ENCODE peak calls at places on chromosomes 12 and 14, in four cellular contexts. One of them, this sample, is unnamed.

GRCh38 chr14:21748869-21749303 is 75.3 kb upstream of the OR4E1 start:
- DNase-seq in fibroblast of villous mesenchyme: peak
- DNase-seq in left ventricle myocardium inferior: peak
- DNase-seq in osteocyte: no peak
- DNase-seq in this sample: peak

GRCh38 chr14:52711666-52712065 is 4.7 kb downstream of the PSMC6 start:
- DNase-seq in fibroblast of villous mesenchyme: no peak
- DNase-seq in left ventricle myocardium inferior: no peak
- DNase-seq in osteocyte: no peak
- DNase-seq in this sample: no peak

GRCh38 chr12:117042171-117042809 is 56.9 kb downstream of the TESC start:
- DNase-seq in fibroblast of villous mesenchyme: peak
- DNase-seq in left ventricle myocardium inferior: no peak
- DNase-seq in osteocyte: no peak
- DNase-seq in this sample: no peak

GRCh38 chr12:123358035-123358434 is 6.6 kb downstream of the SBNO1 start:
- DNase-seq in fibroblast of villous mesenchyme: no peak
- DNase-seq in left ventricle myocardium inferior: no peak
- DNase-seq in osteocyte: no peak
- DNase-seq in this sample: no peak

GRCh38 chr12:58504539-58504938 is 415.8 kb downstream of the LRIG3 start:
- DNase-seq in fibroblast of villous mesenchyme: peak
- DNase-seq in left ventricle myocardium inferior: no peak
- DNase-seq in osteocyte: no peak
- DNase-seq in this sample: no peak

GRCh38 chr12:11580125-11580751 is 69.2 kb upstream of the ETV6 start:
- DNase-seq in fibroblast of villous mesenchyme: peak
- DNase-seq in left ventricle myocardium inferior: no peak
- DNase-seq in osteocyte: no peak
- DNase-seq in this sample: peak

GRCh38 chr14:103519837-103520212 is 2.8 kb downstream of the CKB start:
- DNase-seq in fibroblast of villous mesenchyme: no peak
- DNase-seq in left ventricle myocardium inferior: peak
- DNase-seq in osteocyte: no peak
- DNase-seq in this sample: no peak

GRCh38 chr14:90781344-90781761 is 34.9 kb downstream of the TTC7B start:
- DNase-seq in fibroblast of villous mesenchyme: peak
- DNase-seq in left ventricle myocardium inferior: no peak
- DNase-seq in osteocyte: no peak
- DNase-seq in this sample: peak

GRCh38 chr12:24198070-24198469 is 248.6 kb upstream of the SOX5 start:
- DNase-seq in fibroblast of villous mesenchyme: peak
- DNase-seq in left ventricle myocardium inferior: no peak
- DNase-seq in osteocyte: no peak
- DNase-seq in this sample: peak

GRCh38 chr14:60736494-60736893 is 1.9 kb downstream of the MNAT1 start:
- DNase-seq in fibroblast of villous mesenchyme: peak
- DNase-seq in left ventricle myocardium inferior: no peak
- DNase-seq in osteocyte: no peak
- DNase-seq in this sample: peak

GRCh38 chr14:60732840-60733483 is 1.6 kb upstream of the MNAT1 start:
- DNase-seq in fibroblast of villous mesenchyme: no peak
- DNase-seq in left ventricle myocardium inferior: no peak
- DNase-seq in osteocyte: no peak
- DNase-seq in this sample: no peak

GRCh38 chr14:60738843-60739508 is 4.4 kb downstream of the MNAT1 start:
- DNase-seq in fibroblast of villous mesenchyme: no peak
- DNase-seq in left ventricle myocardium inferior: no peak
- DNase-seq in osteocyte: no peak
- DNase-seq in this sample: no peak

GRCh38 chr14:60734465-60735242 is at the start of gene MNAT1:
- DNase-seq in fibroblast of villous mesenchyme: peak
- DNase-seq in left ventricle myocardium inferior: peak
- DNase-seq in osteocyte: peak
- DNase-seq in this sample: peak
- TF ChIP-seq CTCF in fibroblast of villous mesenchyme: no peak
- TF ChIP-seq CTCF in left ventricle myocardium inferior: no peak
- TF ChIP-seq CTCF in osteocyte: peak
- TF ChIP-seq CTCF in this sample: no peak

DNA sequence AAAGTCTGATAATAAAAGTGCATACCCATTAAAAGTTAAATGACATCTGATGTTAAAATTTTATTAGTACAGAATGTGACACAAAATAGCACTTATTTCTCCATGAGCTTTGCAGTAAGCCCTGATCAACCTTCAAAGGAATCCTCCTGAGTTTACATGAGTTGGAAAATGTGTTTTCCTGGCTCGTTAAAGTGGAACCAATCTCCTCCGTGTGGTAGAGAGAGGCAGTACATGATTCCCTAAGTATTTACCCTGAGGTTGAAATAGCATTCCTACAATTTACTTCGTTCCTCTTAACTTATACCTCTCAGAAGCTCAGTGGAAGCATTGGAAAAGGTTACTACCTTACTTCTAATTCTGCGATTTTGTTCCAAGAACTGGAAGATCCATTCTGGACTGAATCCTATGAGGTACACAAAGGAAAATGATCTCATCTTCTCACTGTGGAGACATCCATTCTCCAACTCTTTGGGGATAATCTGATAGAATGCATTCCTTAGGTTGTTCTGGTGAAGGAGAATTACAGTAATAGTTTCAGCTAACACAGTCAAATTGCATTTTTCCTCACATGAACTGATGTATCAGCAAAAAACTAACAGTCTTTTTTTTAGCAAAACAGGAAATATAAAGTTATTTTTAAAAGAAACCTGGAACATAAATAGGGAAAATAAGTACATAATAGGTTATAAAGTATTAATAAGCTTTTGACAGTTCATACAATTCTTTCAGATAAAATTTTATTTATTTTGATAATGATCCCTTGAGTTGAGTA is 475.6 kb downstream of the PDZRN4 start:
- DNase-seq in fibroblast of villous mesenchyme: peak
- DNase-seq in left ventricle myocardium inferior: no peak
- DNase-seq in osteocyte: no peak
- DNase-seq in this sample: peak
- TF ChIP-seq CTCF in fibroblast of villous mesenchyme: peak
- TF ChIP-seq CTCF in left ventricle myocardium inferior: peak
- TF ChIP-seq CTCF in osteocyte: peak
- TF ChIP-seq CTCF in this sample: peak

DNA sequence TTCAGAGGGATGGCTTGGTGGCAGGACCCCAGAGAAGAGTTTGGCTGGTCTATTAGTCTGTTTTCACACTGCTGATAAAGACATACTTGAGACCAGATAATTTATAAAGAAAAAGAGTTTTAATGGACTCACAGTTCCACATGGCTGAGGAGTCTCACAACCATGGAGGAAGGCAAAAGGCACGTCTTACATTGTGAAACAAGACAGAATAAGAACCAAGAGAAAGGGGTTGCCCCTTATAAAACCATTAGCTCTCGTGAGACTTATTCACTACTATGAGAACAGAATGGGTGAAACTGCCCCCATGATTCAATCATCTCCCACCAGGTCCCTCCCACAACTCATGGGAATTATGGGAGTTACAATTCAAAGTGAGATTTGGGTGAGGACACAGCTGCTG is 78.5 kb upstream of the SSTR1 start:
- DNase-seq in fibroblast of villous mesenchyme: no peak
- DNase-seq in left ventricle myocardium inferior: no peak
- DNase-seq in osteocyte: no peak
- DNase-seq in this sample: no peak
- TF ChIP-seq CTCF in fibroblast of villous mesenchyme: no peak
- TF ChIP-seq CTCF in left ventricle myocardium inferior: no peak
- TF ChIP-seq CTCF in osteocyte: no peak
- TF ChIP-seq CTCF in this sample: no peak

GRCh38 chr12:401235-402126 is at the start of gene CCDC77:
- DNase-seq in fibroblast of villous mesenchyme: peak
- DNase-seq in left ventricle myocardium inferior: peak
- DNase-seq in osteocyte: peak
- DNase-seq in this sample: peak
- TF ChIP-seq CTCF in fibroblast of villous mesenchyme: peak
- TF ChIP-seq CTCF in left ventricle myocardium inferior: peak
- TF ChIP-seq CTCF in osteocyte: peak
- TF ChIP-seq CTCF in this sample: peak

GRCh38 chr12:122057769-122058168 is 20.8 kb upstream of the MLXIP start:
- DNase-seq in fibroblast of villous mesenchyme: no peak
- DNase-seq in left ventricle myocardium inferior: no peak
- DNase-seq in osteocyte: no peak
- DNase-seq in this sample: no peak
- TF ChIP-seq CTCF in fibroblast of villous mesenchyme: no peak
- TF ChIP-seq CTCF in left ventricle myocardium inferior: no peak
- TF ChIP-seq CTCF in osteocyte: no peak
- TF ChIP-seq CTCF in this sample: no peak

GRCh38 chr14:68247867-68248266 is 428.3 kb downstream of the RAD51B start:
- DNase-seq in fibroblast of villous mesenchyme: peak
- DNase-seq in left ventricle myocardium inferior: no peak
- DNase-seq in osteocyte: no peak
- DNase-seq in this sample: no peak

GRCh38 chr14:68250950-68251765 is 431.6 kb downstream of the RAD51B start:
- DNase-seq in fibroblast of villous mesenchyme: no peak
- DNase-seq in left ventricle myocardium inferior: no peak
- DNase-seq in osteocyte: no peak
- DNase-seq in this sample: no peak

GRCh38 chr14:68251766-68252100 is 432.2 kb downstream of the RAD51B start:
- DNase-seq in fibroblast of villous mesenchyme: no peak
- DNase-seq in left ventricle myocardium inferior: no peak
- DNase-seq in osteocyte: no peak
- DNase-seq in this sample: no peak

GRCh38 chr14:68248481-68249255 is 429.1 kb downstream of the RAD51B start:
- DNase-seq in fibroblast of villous mesenchyme: peak
- DNase-seq in left ventricle myocardium inferior: no peak
- DNase-seq in osteocyte: no peak
- DNase-seq in this sample: peak

GRCh38 chr14:68249534-68250517 is 430.2 kb downstream of the RAD51B start:
- DNase-seq in fibroblast of villous mesenchyme: peak
- DNase-seq in left ventricle myocardium inferior: no peak
- DNase-seq in osteocyte: no peak
- DNase-seq in this sample: no peak
- TF ChIP-seq CTCF in fibroblast of villous mesenchyme: no peak
- TF ChIP-seq CTCF in left ventricle myocardium inferior: no peak
- TF ChIP-seq CTCF in osteocyte: no peak
- TF ChIP-seq CTCF in this sample: no peak

GRCh38 chr14:65280653-65281052 is 131.9 kb upstream of the FUT8 start:
- DNase-seq in fibroblast of villous mesenchyme: no peak
- DNase-seq in left ventricle myocardium inferior: no peak
- DNase-seq in osteocyte: no peak
- DNase-seq in this sample: no peak
- TF ChIP-seq CTCF in fibroblast of villous mesenchyme: no peak
- TF ChIP-seq CTCF in left ventricle myocardium inferior: no peak
- TF ChIP-seq CTCF in osteocyte: no peak
- TF ChIP-seq CTCF in this sample: no peak

DNA sequence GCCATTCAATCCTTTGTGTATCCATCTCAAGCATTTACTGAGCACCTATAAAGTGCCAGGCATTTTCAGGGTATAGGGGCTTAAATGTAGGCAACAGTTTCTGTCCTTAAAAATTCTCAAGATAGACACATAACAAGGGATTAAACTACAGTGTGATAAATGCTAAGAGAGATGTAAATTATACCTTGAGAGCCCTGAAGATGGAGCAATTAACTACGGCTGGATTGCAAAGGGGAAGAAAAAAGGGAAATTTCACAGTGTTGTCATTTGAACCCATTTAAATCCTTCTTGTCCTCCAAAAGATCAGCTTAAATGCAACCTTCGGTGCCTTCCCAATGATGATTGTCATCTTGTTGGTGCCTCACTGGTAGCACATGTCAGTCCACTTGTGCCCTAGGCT is 11.5 kb upstream of the IL26 start:
- DNase-seq in fibroblast of villous mesenchyme: no peak
- DNase-seq in left ventricle myocardium inferior: no peak
- DNase-seq in osteocyte: no peak
- DNase-seq in this sample: no peak
- TF ChIP-seq CTCF in fibroblast of villous mesenchyme: no peak
- TF ChIP-seq CTCF in left ventricle myocardium inferior: no peak
- TF ChIP-seq CTCF in osteocyte: no peak
- TF ChIP-seq CTCF in this sample: no peak

DNA sequence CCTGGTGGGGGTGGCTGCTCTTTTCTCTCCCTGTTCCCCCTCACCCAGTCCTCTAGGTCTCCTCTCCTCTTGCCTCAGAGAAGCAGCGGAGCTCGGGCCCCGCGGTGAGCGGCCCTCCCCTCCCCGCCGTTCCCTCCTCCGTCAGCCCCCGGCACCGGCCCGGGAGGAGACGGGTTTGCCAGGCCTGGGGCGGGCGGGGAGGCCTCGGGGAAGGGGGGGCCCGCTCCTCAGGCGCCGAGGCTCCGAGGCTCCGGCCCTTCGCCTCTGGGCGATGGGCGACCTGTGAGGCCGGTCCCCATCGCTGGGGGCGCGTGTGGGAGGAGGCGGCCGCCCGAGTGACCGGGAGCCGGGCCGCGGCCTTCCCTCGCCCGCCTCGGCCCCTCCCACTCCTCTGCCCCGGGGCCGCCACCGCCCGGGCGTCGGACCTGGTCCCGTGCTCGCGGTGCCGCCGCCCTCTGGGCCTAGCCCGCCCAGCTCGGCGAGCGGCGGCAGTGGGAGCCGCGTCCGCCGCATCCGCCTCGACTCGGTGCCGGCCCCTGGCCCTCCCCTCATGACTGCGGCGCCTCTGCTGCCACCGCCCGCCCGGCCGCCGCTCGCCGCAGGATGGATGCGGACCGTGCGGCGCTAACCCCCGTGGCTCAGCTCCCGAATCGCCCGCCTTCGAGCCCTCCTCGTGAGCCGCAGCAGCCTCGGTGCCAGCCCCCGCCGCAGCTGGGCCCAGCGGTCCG is 458 bp downstream of the WNK1 start:
- DNase-seq in fibroblast of villous mesenchyme: peak
- DNase-seq in left ventricle myocardium inferior: peak
- DNase-seq in osteocyte: peak
- DNase-seq in this sample: no peak
- TF ChIP-seq CTCF in fibroblast of villous mesenchyme: no peak
- TF ChIP-seq CTCF in left ventricle myocardium inferior: peak
- TF ChIP-seq CTCF in osteocyte: peak
- TF ChIP-seq CTCF in this sample: no peak

GRCh38 chr14:95182379-95182778 is 25.1 kb upstream of the DICER1 start:
- DNase-seq in fibroblast of villous mesenchyme: no peak
- DNase-seq in left ventricle myocardium inferior: no peak
- DNase-seq in osteocyte: no peak
- DNase-seq in this sample: no peak
- TF ChIP-seq CTCF in fibroblast of villous mesenchyme: no peak
- TF ChIP-seq CTCF in left ventricle myocardium inferior: no peak
- TF ChIP-seq CTCF in osteocyte: no peak
- TF ChIP-seq CTCF in this sample: no peak

This sample was measured in astrocyte of the cerebellum.